ENCODE peak calls at places on chromosome 5, in eight cellular contexts. B is A549, I is foreskin fibroblast, W is retinal pigment epithelial cell, P is fibroblast of lung, L is coronary artery, O is ascending aorta, X is GM12865. C is an unnamed sample.

GRCh38 chr5:7881816-7882215 is 12.9 kb downstream of the MTRR start:
- DNase-seq in L (no peak), W (no peak), O (no peak), B (no peak), P (no peak), X (no peak), I (no peak), C (no peak)

GRCh38 chr5:179403426-179404147 is 58.3 kb upstream of the ADAMTS2 start:
- DNase-seq in P (no peak), L (peak; percentile 45), W (no peak), B (no peak), X (no peak), O (no peak), I (no peak), C (no peak)

GRCh38 chr5:34043099-34043876 is at the start of gene C1QTNF3:
- DNase-seq in B (no peak), P (peak; percentile 43), W (no peak), X (no peak), I (no peak), O (no peak), L (no peak), C (no peak)

GRCh38 chr5:172065431-172066065 is 59.1 kb upstream of the FBXW11 start:
- DNase-seq in B (no peak), I (no peak), W (no peak), P (no peak), O (no peak), X (no peak), L (no peak), C (no peak)

GRCh38 chr5:68046445-68046844 is 169.1 kb upstream of the PIK3R1 start:
- DNase-seq in B (peak; percentile 24), W (peak; percentile 92), X (no peak), L (no peak), P (peak; percentile 99), I (peak; percentile 98), O (peak; percentile 24), C (no peak)

GRCh38 chr5:157464518-157465171 is 4.6 kb downstream of the NIPAL4 start:
- DNase-seq in W (peak; percentile 59), O (no peak), I (peak; percentile 88), L (no peak), B (peak; percentile 69), P (peak; percentile 89), X (peak; percentile 79), C (peak; percentile 51)

GRCh38 chr5:32916648-32917047 is 205.5 kb downstream of the NPR3 start:
- DNase-seq in X (peak; percentile 4), I (peak; percentile 41), W (no peak), L (no peak), P (peak; percentile 61), O (no peak), B (peak; percentile 13), C (no peak)

GRCh38 chr5:171957591-171958251 is 48.7 kb downstream of the FBXW11 start:
- DNase-seq in L (no peak), W (no peak), I (no peak), X (peak; percentile 46), O (no peak), B (no peak), P (no peak), C (no peak)

GRCh38 chr5:72183231-72183630 is 76.0 kb downstream of the MAP1B start:
- DNase-seq in B (no peak), P (no peak), L (no peak), X (no peak), O (no peak), I (no peak), W (no peak), C (no peak)

GRCh38 chr5:72177538-72177937 is 70.3 kb downstream of the MAP1B start:
- DNase-seq in P (no peak), W (no peak), O (no peak), I (no peak), B (no peak), X (no peak), L (no peak), C (no peak)

GRCh38 chr5:72180925-72181324 is 73.7 kb downstream of the MAP1B start:
- DNase-seq in I (no peak), P (no peak), W (no peak), O (no peak), X (no peak), L (no peak), B (no peak), C (no peak)

GRCh38 chr5:72179816-72180440 is 72.7 kb downstream of the MAP1B start:
- DNase-seq in P (no peak), O (no peak), B (no peak), I (no peak), X (no peak), L (no peak), W (no peak), C (no peak)

GRCh38 chr5:72178910-72179815 is 71.9 kb downstream of the MAP1B start:
- DNase-seq in B (peak; percentile 17), P (peak; percentile 91), O (no peak), X (no peak), L (peak; percentile 91), W (peak; percentile 89), I (peak; percentile 89), C (peak; percentile 78)
- H3K4me3 ChIP-seq in B (no peak overlapping the region), P (peak overlapping the region; percentile 38), O (peak overlapping the region; percentile 61), X (no peak overlapping the region), L (peak overlapping the region; percentile 58), W (peak overlapping the region; percentile 33), I (peak overlapping the region; percentile 8), C (peak overlapping the region; percentile 66)

GRCh38 chr5:150411245-150411979 is 1.3 kb downstream of the CD74 start:
- DNase-seq in O (no peak), L (no peak), I (no peak), P (no peak), X (peak; percentile 88), B (no peak), W (no peak), C (peak; percentile 29)

GRCh38 chr5:150407097-150407720 is 5.5 kb downstream of the CD74 start:
- DNase-seq in I (no peak), O (no peak), W (no peak), L (no peak), P (no peak), X (peak; percentile 54), B (no peak), C (no peak)

GRCh38 chr5:150410524-150411244 is 2.0 kb downstream of the CD74 start:
- DNase-seq in X (peak; percentile 81), W (peak; percentile 48), I (peak; percentile 60), O (no peak), L (no peak), P (peak; percentile 76), B (peak; percentile 76), C (peak; percentile 37)

GRCh38 chr5:150412319-150413175 is at the start of gene CD74:
- DNase-seq in I (no peak), B (no peak), W (no peak), X (peak; percentile 99), L (peak; percentile 85), O (peak; percentile 79), P (no peak), C (peak; percentile 42)

DNA sequence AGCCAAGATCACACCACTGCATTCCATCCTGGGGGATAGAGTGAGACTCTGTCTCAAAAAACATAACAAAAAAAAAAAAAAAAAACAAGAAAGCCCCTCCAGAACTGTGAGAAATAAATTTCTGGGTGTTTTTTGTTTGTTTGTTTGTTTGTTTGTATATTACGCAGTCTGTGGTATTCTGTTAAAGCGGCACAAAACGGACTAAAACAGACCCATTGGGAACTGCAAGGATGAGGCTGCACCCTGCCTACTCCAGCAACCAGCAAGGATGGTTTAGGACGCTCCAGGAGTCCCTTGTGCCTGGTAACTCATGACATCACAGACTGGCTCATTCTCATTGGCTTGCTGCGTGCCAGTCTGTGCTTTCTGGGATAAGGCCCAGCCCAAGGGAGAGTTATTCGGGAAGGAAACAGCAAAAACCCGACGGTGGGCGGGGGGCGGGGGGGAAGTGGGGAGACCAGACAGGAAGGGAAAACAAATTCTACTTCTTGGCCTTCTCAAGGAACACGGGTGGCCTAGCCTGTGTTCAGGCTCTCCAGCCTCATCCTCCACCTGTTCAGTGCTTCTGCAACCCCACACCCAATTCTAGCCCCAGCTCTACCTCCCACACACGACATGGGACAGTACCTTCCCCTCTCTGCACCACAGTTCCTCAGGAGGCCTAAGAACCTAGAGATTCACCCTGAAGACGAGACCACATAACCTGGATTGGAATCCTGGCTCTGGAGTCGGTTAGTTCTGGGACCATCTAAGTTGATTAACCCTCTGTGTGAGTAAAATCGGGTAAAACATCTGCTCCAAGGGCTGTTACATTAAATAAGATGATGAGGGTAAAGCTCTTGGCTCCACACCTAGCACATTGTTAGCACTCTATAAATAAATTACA is 2.8 kb downstream of the CD74 start:
- DNase-seq in P (peak; percentile 86), I (peak; percentile 77), X (peak; percentile 86), L (peak; percentile 89), W (peak; percentile 64), B (peak; percentile 99), O (peak; percentile 61), C (peak; percentile 61)
- H3K4me3 ChIP-seq in P (no peak overlapping the region), I (no peak overlapping the region), X (peak overlapping the region; percentile 74), L (peak overlapping the region; percentile 68), W (peak overlapping the region; percentile 15), B (no peak overlapping the region), O (peak overlapping the region; percentile 64), C (peak overlapping the region; percentile 72)

GRCh38 chr5:134547579-134547978 is 22.1 kb downstream of the JADE2 start:
- DNase-seq in L (no peak), I (peak; percentile 87), O (no peak), P (peak; percentile 94), X (no peak), W (no peak), B (no peak), C (no peak)

GRCh38 chr5:134543820-134544692 is 18.6 kb downstream of the JADE2 start:
- DNase-seq in I (no peak), W (no peak), B (no peak), O (no peak), L (no peak), X (peak; percentile 85), P (no peak), C (no peak)

GRCh38 chr5:134547999-134548626 is 22.6 kb downstream of the JADE2 start:
- DNase-seq in W (no peak), X (peak; percentile 53), L (no peak), O (no peak), B (no peak), P (no peak), I (no peak), C (no peak)

GRCh38 chr5:134541736-134542376 is 16.4 kb downstream of the JADE2 start:
- DNase-seq in I (no peak), X (peak; percentile 66), O (no peak), P (peak; percentile 71), B (no peak), L (no peak), W (no peak), C (no peak)

DNA sequence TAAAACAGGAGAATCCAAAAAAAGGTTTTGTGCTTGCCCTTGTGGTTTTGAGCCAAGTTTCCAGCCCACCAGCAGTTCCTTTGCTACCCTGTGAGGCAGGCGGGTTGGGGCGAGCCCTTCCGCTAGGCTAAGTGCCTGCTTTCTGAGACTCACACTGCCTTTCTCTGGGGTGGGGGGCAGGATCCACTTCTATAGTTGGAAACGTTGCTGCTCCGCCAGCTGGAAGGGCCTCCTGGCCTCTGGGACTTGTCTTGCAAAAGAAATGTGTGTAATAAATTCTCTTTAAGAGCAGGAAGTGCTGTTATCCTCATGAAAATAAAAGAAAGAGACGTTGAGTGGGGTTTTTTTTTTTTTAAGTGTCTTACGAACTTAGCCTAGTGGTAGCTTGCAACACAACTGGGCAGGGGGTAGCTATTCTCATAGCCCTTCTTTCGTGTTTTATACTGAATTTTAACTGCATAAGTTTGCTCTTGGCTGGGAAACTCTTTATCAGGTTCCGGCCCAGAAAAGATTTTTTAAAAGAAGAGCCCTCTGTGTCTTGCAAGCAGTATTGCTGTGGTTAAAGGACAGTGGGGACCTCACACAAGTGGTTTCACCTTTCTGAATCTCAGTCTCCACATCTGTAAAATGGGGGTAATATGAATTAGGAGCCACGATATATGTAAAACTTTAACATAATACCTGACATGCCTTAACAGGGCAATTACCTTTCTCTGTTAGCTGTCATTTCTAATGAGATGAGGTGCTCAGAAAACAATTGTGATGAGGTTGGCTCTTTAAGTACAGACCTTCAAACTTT is 19.8 kb downstream of the JADE2 start:
- DNase-seq in L (peak; percentile 92), I (no peak), W (no peak), X (peak; percentile 66), P (peak; percentile 66), O (peak; percentile 57), B (no peak), C (peak; percentile 39)
- H3K4me3 ChIP-seq in L (peak overlapping the region; percentile 32), I (no peak overlapping the region), W (no peak overlapping the region), X (peak overlapping the region; percentile 61), P (no peak overlapping the region), O (peak overlapping the region; percentile 17), B (no peak overlapping the region), C (no peak overlapping the region)

DNA sequence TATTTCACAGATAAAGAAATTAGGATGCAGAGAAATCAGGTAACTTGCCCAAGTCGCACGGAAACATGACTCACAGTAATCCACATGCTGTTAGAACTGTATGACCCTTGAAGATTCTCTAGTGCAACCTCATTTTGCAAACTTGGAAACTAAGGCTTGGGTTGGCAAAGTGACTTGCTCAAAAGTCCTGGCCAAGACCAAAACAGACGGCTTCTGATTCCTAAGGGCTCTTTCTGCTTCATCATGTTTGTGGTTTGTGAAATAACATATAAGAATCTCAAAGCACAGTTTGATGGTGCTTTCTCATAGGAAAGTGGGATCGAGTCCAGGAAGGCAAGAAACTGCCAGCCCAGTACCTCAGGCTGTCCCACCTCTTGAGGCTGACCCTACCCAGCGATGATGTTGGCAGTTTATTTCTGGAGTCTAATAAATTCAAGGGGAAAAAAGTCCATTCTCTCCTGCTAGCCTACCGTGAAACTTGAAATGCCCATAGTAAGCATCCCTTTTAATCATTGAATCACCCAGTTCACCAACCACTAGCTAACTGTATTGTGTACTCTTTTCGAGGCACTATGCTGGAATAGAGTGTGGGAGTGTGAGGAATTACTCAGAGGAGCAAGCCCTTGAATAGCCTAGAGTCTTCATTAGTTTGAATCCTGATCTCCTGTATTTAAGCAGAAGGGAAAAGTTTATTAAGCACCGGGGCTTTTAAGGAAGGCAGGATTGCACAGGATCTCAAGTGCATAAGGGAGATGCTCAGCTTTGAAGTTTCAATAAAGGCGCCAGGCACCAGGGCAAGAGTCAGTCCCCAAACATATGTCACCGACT is 14.1 kb downstream of the CAPSL start:
- DNase-seq in B (no peak), X (no peak), I (peak; percentile 70), O (no peak), W (peak; percentile 5), L (no peak), P (peak; percentile 47), C (no peak)
- H3K4me3 ChIP-seq in B (no peak overlapping the region), X (no peak overlapping the region), I (no peak overlapping the region), O (no peak overlapping the region), W (no peak overlapping the region), L (peak overlapping the region; percentile 25), P (peak overlapping the region; percentile 29), C (no peak overlapping the region)